ENCODE peak calls at places on chromosome 16, in six cellular contexts. B is dorsolateral prefrontal cortex, Y is SK-N-SH, P is AG09309, I is neural progenitor cell, W is GM12864. Q is an unnamed sample.
A peak's percentile ranks its signal among the peaks of the same experiment; 100 is the strongest.

GRCh38 chr16:82657239-82657638 is 30.5 kb downstream of the CDH13 start:
- DNase-seq in P (peak; percentile 72), I (no peak), Y (no peak), W (no peak), B (no peak), Q (no peak)

GRCh38 chr16:2860826-2861567 is 3.0 kb upstream of the PRSS22 start:
- DNase-seq in B (no peak), P (no peak), W (no peak), I (peak; percentile 54), Y (no peak), Q (no peak)

GRCh38 chr16:49513040-49513439 is 139.4 kb downstream of the C16orf78 start:
- DNase-seq in W (no peak), P (no peak), I (peak; percentile 53), B (no peak), Y (peak; percentile 63), Q (no peak)

GRCh38 chr16:73166394-73166971 is 118.6 kb upstream of the ZFHX3 start:
- DNase-seq in P (no peak), Y (no peak), W (no peak), I (peak; percentile 32), B (no peak), Q (no peak)

GRCh38 chr16:9908613-9909012 is 273.6 kb downstream of the GRIN2A start:
- DNase-seq in I (no peak), B (peak; percentile 50), P (no peak), Y (no peak), W (no peak), Q (no peak)

GRCh38 chr16:85491798-85492616 is 121.1 kb upstream of the GSE1 start:
- DNase-seq in I (no peak), P (no peak), Y (no peak), W (no peak), B (peak; percentile 66), Q (peak; percentile 86)

GRCh38 chr16:3983081-3983520 is 102.6 kb upstream of the CREBBP start:
- DNase-seq in B (peak; percentile 79), I (peak; percentile 94), Y (peak; percentile 91), P (no peak), W (no peak), Q (peak; percentile 52)

GRCh38 chr16:4179020-4179419 is 62.8 kb upstream of the ADCY9 start:
- DNase-seq in W (no peak), B (peak; percentile 50), Y (no peak), P (no peak), I (no peak), Q (no peak)

GRCh38 chr16:27365142-27366089 is 36.6 kb upstream of the IL21R start:
- DNase-seq in I (no peak), Y (no peak), P (no peak), B (no peak), W (no peak), Q (no peak)

GRCh38 chr16:644556-644955 is 2.9 kb downstream of the MCRIP2 start:
- DNase-seq in W (no peak), P (no peak), I (no peak), Y (no peak), B (no peak), Q (no peak)
- H3K4me3 ChIP-seq in W (no peak overlapping the region), P (no peak overlapping the region), I (no peak overlapping the region), Y (no peak overlapping the region), B (no peak overlapping the region), Q (no peak overlapping the region)

GRCh38 chr16:84479716-84480450 is 24.6 kb downstream of the MEAK7 start:
- DNase-seq in I (no peak), W (no peak), B (peak; percentile 33), P (no peak), Y (no peak), Q (no peak)
- H3K4me3 ChIP-seq in I (no peak overlapping the region), W (no peak overlapping the region), B (no peak overlapping the region), P (no peak overlapping the region), Y (no peak overlapping the region), Q (no peak overlapping the region)

GRCh38 chr16:14499110-14499509 is 130.9 kb downstream of the PARN start:
- DNase-seq in B (no peak), W (no peak), P (no peak), Y (no peak), I (no peak), Q (no peak)

GRCh38 chr16:14502256-14502875 is 127.7 kb downstream of the PARN start:
- DNase-seq in Y (no peak), P (no peak), I (no peak), B (no peak), W (no peak), Q (no peak)

GRCh38 chr16:14500791-14501190 is 129.3 kb downstream of the PARN start:
- DNase-seq in I (no peak), B (no peak), Y (no peak), P (no peak), W (no peak), Q (no peak)

GRCh38 chr16:14502932-14503741 is 126.9 kb downstream of the PARN start:
- DNase-seq in B (no peak), Y (no peak), P (no peak), W (peak; percentile 61), I (no peak), Q (no peak)

GRCh38 chr16:14501331-14502255 is 128.5 kb downstream of the PARN start:
- DNase-seq in W (no peak), Y (peak; percentile 42), B (peak; percentile 84), I (peak; percentile 63), P (peak; percentile 88), Q (peak; percentile 80)
- H3K4me3 ChIP-seq in W (no peak overlapping the region), Y (no peak overlapping the region), B (no peak overlapping the region), I (no peak overlapping the region), P (no peak overlapping the region), Q (no peak overlapping the region)

GRCh38 chr16:88977845-88978607 is 1.0 kb upstream of the CBFA2T3 start:
- DNase-seq in W (no peak), P (no peak), I (no peak), B (no peak), Y (no peak), Q (no peak)
- H3K4me3 ChIP-seq in W (peak overlapping the region; percentile 69), P (no peak overlapping the region), I (no peak overlapping the region), B (no peak overlapping the region), Y (no peak overlapping the region), Q (no peak overlapping the region)

GRCh38 chr16:29912087-29912486 is 11.8 kb downstream of the ASPHD1 start:
- DNase-seq in P (no peak), Y (no peak), I (no peak), B (no peak), W (no peak), Q (no peak)
- H3K4me3 ChIP-seq in P (no peak overlapping the region), Y (no peak overlapping the region), I (no peak overlapping the region), B (no peak overlapping the region), W (no peak overlapping the region), Q (no peak overlapping the region)

DNA sequence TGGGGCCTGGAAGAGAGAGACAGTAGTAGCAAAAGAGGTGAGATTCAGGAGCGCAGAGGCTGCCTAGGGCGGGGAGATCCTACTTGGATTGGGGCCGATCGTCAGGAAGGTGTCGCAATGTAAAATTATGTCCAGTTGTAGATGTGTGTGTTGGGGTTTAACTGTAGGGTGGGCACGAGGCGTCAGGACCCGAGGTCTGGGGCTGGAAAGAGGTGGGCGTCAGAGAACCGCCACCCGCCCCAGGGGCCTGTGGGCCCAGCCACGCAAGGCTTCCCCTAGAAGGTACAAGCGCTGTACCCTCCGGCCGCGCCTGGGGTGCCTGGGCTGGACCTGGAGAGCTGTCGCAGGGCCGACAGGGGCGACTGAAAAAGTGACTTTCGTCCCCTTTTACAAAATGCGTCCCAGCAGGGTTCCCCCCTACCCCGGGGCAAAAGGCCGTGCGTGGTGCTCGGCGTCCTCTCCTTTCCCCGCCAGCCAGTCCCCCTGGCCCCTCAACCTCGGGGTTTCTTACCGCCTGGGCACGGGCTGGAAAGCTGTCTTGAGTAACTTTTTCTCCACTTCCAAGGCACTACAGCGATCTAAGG is 2.8 kb downstream of the IRX3 start:
- DNase-seq in I (peak; percentile 39), B (no peak), P (no peak), Y (no peak), W (no peak), Q (no peak)
- H3K4me3 ChIP-seq in I (peak overlapping the region; percentile 55), B (peak overlapping the region; percentile 1), P (peak overlapping the region; percentile 92), Y (no peak overlapping the region), W (no peak overlapping the region), Q (no peak overlapping the region)

GRCh38 chr16:21302898-21303528 is 24.9 kb upstream of the CRYM start:
- DNase-seq in I (no peak), Y (no peak), W (peak; percentile 41), B (no peak), P (peak; percentile 52), Q (no peak)
- H3K4me3 ChIP-seq in I (no peak overlapping the region), Y (no peak overlapping the region), W (peak overlapping the region; percentile 87), B (no peak overlapping the region), P (no peak overlapping the region), Q (no peak overlapping the region)

GRCh38 chr16:83926726-83927397 is 26.2 kb upstream of the OSGIN1 start:
- DNase-seq in Y (peak; percentile 90), B (peak; percentile 86), I (peak; percentile 85), W (no peak), P (peak; percentile 3), Q (peak; percentile 49)
- H3K4me3 ChIP-seq in Y (peak overlapping the region; percentile 51), B (no peak overlapping the region), I (peak overlapping the region; percentile 46), W (no peak overlapping the region), P (no peak overlapping the region), Q (peak overlapping the region; percentile 44)

GRCh38 chr16:28537076-28537475 is 1.7 kb downstream of the NUPR1 start:
- DNase-seq in B (no peak), I (no peak), W (no peak), P (no peak), Y (no peak), Q (no peak)
- H3K4me3 ChIP-seq in B (peak overlapping the region; percentile 58), I (no peak overlapping the region), W (no peak overlapping the region), P (peak overlapping the region; percentile 57), Y (no peak overlapping the region), Q (peak overlapping the region; percentile 77)